ENCODE peak calls at places on chromosomes 5 and 9, in eight cellular contexts. D, V, G, Q, F, X, S and Z are unnamed samples.

GRCh38 chr9:87479801-87480201 is 17.9 kb upstream of the DAPK1 start:
- DNase-seq in D (no peak), V (peak), G (no peak), Q (no peak), F (peak), X (no peak), S (no peak), Z (peak)

GRCh38 chr9:407255-407654 is 192.6 kb downstream of the DOCK8 start:
- DNase-seq in D (no peak), V (no peak), G (no peak), Q (no peak), F (no peak), X (no peak), S (no peak), Z (no peak)

GRCh38 chr9:116633444-116633843 is 53.7 kb upstream of the TRIM32 start:
- DNase-seq in D (no peak), V (peak), G (no peak), Q (no peak), F (no peak), X (no peak), S (no peak), Z (no peak)

GRCh38 chr9:97397220-97397619 is 14.7 kb upstream of the TDRD7 start:
- DNase-seq in D (no peak), V (peak), G (no peak), Q (no peak), F (no peak), X (no peak), S (no peak), Z (no peak)

GRCh38 chr5:74543162-74543995 is 97.1 kb downstream of the ENC1 start:
- DNase-seq in D (no peak), V (peak), G (peak), Q (no peak), F (peak), X (peak), S (no peak), Z (no peak)

GRCh38 chr5:80592105-80592504 is 22.0 kb upstream of the ANKRD34B start:
- DNase-seq in D (no peak), V (no peak), G (no peak), Q (no peak), F (no peak), X (no peak), S (no peak), Z (no peak)

GRCh38 chr9:86321373-86321772 is 32.8 kb downstream of the TUT7 start:
- DNase-seq in D (no peak), V (peak), G (no peak), Q (no peak), F (peak), X (peak), S (no peak), Z (no peak)

GRCh38 chr5:151150484-151151262 is 6.9 kb downstream of the ANXA6 start:
- DNase-seq in D (peak), V (peak), G (no peak), Q (no peak), F (peak), X (no peak), S (peak), Z (peak)

GRCh38 chr9:35002623-35003022 is 13.1 kb downstream of the DNAJB5 start:
- DNase-seq in D (no peak), V (no peak), G (no peak), Q (no peak), F (no peak), X (no peak), S (no peak), Z (no peak)

GRCh38 chr5:131720714-131721113 is 76.1 kb downstream of the FNIP1 start:
- DNase-seq in D (no peak), V (peak), G (no peak), Q (no peak), F (no peak), X (no peak), S (no peak), Z (no peak)

GRCh38 chr5:137521246-137521645 is 22.1 kb upstream of the SPOCK1 start:
- DNase-seq in D (no peak), V (no peak), G (no peak), Q (no peak), F (no peak), X (no peak), S (no peak), Z (no peak)

GRCh38 chr5:57277085-57277484 is 103.2 kb downstream of the GPBP1 start:
- DNase-seq in D (no peak), V (peak), G (no peak), Q (no peak), F (no peak), X (peak), S (no peak), Z (no peak)

GRCh38 chr9:29691758-29692407 is 2118.6 kb upstream of the C9orf72 start:
- DNase-seq in D (no peak), V (peak), G (peak), Q (no peak), F (peak), X (peak), S (no peak), Z (no peak)

GRCh38 chr5:178458140-178458539 is 132.1 kb downstream of the COL23A1 start:
- DNase-seq in D (no peak), V (no peak), G (no peak), Q (no peak), F (no peak), X (no peak), S (no peak), Z (no peak)

GRCh38 chr9:78073722-78074121 is 42.1 kb upstream of the GNAQ start:
- DNase-seq in D (no peak), V (peak), G (no peak), Q (no peak), F (no peak), X (no peak), S (no peak), Z (no peak)

GRCh38 chr5:137497396-137498290 is 1.5 kb downstream of the SPOCK1 start:
- DNase-seq in D (no peak), V (no peak), G (no peak), Q (no peak), F (no peak), X (no peak), S (no peak), Z (no peak)

GRCh38 chr5:42235837-42236236 is 187.4 kb upstream of the GHR start:
- DNase-seq in D (no peak), V (peak), G (no peak), Q (no peak), F (no peak), X (no peak), S (no peak), Z (no peak)